ENCODE peak calls at places on chromosome 20, in five cellular contexts. One of them, this sample, is unnamed.

GRCh38 chr20:10505320-10506226 is 70.5 kb downstream of the SLX4IP start:
- DNase-seq in left lung: no peak
- DNase-seq in lung: peak; percentile 44
- DNase-seq in BJ: no peak
- DNase-seq in GM23338: no peak
- DNase-seq in this sample: no peak

GRCh38 chr20:62487125-62487524 is 11.3 kb upstream of the GATA5 start:
- DNase-seq in lung: no peak
- DNase-seq in BJ: no peak
- DNase-seq in left lung: no peak
- DNase-seq in GM23338: no peak
- DNase-seq in this sample: no peak

GRCh38 chr20:62042025-62042820 is 23.5 kb downstream of the TAF4 start:
- DNase-seq in left lung: peak; percentile 31
- DNase-seq in BJ: no peak
- DNase-seq in lung: no peak
- DNase-seq in GM23338: no peak
- DNase-seq in this sample: no peak

GRCh38 chr20:40683221-40683893 is 5.7 kb downstream of the MAFB start:
- DNase-seq in GM23338: peak; percentile 65
- DNase-seq in lung: no peak
- DNase-seq in left lung: peak; percentile 89
- DNase-seq in BJ: no peak
- DNase-seq in this sample: no peak

GRCh38 chr20:34965051-34965450 is 9.4 kb downstream of the MYH7B start:
- DNase-seq in lung: no peak
- DNase-seq in GM23338: no peak
- DNase-seq in left lung: no peak
- DNase-seq in BJ: no peak
- DNase-seq in this sample: no peak

GRCh38 chr20:19867940-19868371 is 109.9 kb downstream of the RIN2 start:
- DNase-seq in GM23338: no peak
- DNase-seq in BJ: peak; percentile 66
- DNase-seq in lung: no peak
- DNase-seq in left lung: peak; percentile 83
- DNase-seq in this sample: peak; percentile 22

GRCh38 chr20:35539756-35540212 is 2.1 kb upstream of the ERGIC3 start:
- DNase-seq in BJ: no peak
- DNase-seq in lung: peak; percentile 83
- DNase-seq in GM23338: peak; percentile 95
- DNase-seq in left lung: no peak
- DNase-seq in this sample: no peak

GRCh38 chr20:19975436-19975799 is 41.7 kb upstream of the NAA20 start:
- DNase-seq in GM23338: no peak
- DNase-seq in BJ: no peak
- DNase-seq in lung: no peak
- DNase-seq in left lung: peak; percentile 74
- DNase-seq in this sample: no peak

GRCh38 chr20:12847862-12848261 is 160.9 kb upstream of the SPTLC3 start:
- DNase-seq in BJ: no peak
- DNase-seq in GM23338: peak; percentile 50
- DNase-seq in lung: no peak
- DNase-seq in left lung: no peak
- DNase-seq in this sample: no peak

GRCh38 chr20:54346269-54346668 is 129.1 kb upstream of the DOK5 start:
- DNase-seq in left lung: no peak
- DNase-seq in BJ: no peak
- DNase-seq in GM23338: no peak
- DNase-seq in lung: no peak
- DNase-seq in this sample: no peak

GRCh38 chr20:21100590-21101452 is 5.3 kb downstream of the LINC00237 start:
- DNase-seq in left lung: peak; percentile 84
- DNase-seq in BJ: no peak
- DNase-seq in GM23338: peak; percentile 91
- DNase-seq in lung: no peak
- DNase-seq in this sample: no peak

GRCh38 chr20:13336308-13337089 is 115.4 kb downstream of the ISM1 start:
- DNase-seq in lung: no peak
- DNase-seq in BJ: no peak
- DNase-seq in left lung: no peak
- DNase-seq in GM23338: no peak
- DNase-seq in this sample: no peak

GRCh38 chr20:46640536-46641311 is 10.5 kb downstream of the SLC13A3 start:
- DNase-seq in left lung: no peak
- DNase-seq in BJ: no peak
- DNase-seq in GM23338: no peak
- DNase-seq in lung: no peak
- DNase-seq in this sample: no peak
- TF ChIP-seq CTCF in left lung: no peak
- TF ChIP-seq CTCF in BJ: no peak
- TF ChIP-seq CTCF in GM23338: no peak
- TF ChIP-seq CTCF in lung: no peak
- TF ChIP-seq CTCF in this sample: no peak

GRCh38 chr20:63741676-63742380 is 2.3 kb downstream of the SLC2A4RG start:
- DNase-seq in lung: no peak
- DNase-seq in BJ: no peak
- DNase-seq in left lung: peak; percentile 78
- DNase-seq in GM23338: no peak
- DNase-seq in this sample: no peak

GRCh38 chr20:63740501-63741353 is 1.2 kb downstream of the SLC2A4RG start:
- DNase-seq in GM23338: peak; percentile 73
- DNase-seq in left lung: peak; percentile 95
- DNase-seq in lung: peak; percentile 94
- DNase-seq in BJ: peak; percentile 52
- DNase-seq in this sample: peak; percentile 61

GRCh38 chr20:63742381-63743024 is 2.9 kb downstream of the SLC2A4RG start:
- DNase-seq in BJ: no peak
- DNase-seq in lung: no peak
- DNase-seq in GM23338: no peak
- DNase-seq in left lung: peak; percentile 70
- DNase-seq in this sample: no peak

GRCh38 chr20:63740070-63740500 is 509 bp downstream of the SLC2A4RG start:
- DNase-seq in lung: no peak
- DNase-seq in BJ: no peak
- DNase-seq in GM23338: peak; percentile 56
- DNase-seq in left lung: peak; percentile 86
- DNase-seq in this sample: no peak

GRCh38 chr20:63741354-63741675 is 1.7 kb downstream of the SLC2A4RG start:
- DNase-seq in left lung: no peak
- DNase-seq in GM23338: no peak
- DNase-seq in BJ: no peak
- DNase-seq in lung: no peak
- DNase-seq in this sample: no peak
- H3K4me3 ChIP-seq in left lung: peak overlapping the region; percentile 60
- H3K4me3 ChIP-seq in GM23338: peak overlapping the region; percentile 71
- H3K4me3 ChIP-seq in BJ: peak overlapping the region; percentile 74
- H3K4me3 ChIP-seq in lung: no peak overlapping the region
- H3K4me3 ChIP-seq in this sample: no peak overlapping the region

DNA sequence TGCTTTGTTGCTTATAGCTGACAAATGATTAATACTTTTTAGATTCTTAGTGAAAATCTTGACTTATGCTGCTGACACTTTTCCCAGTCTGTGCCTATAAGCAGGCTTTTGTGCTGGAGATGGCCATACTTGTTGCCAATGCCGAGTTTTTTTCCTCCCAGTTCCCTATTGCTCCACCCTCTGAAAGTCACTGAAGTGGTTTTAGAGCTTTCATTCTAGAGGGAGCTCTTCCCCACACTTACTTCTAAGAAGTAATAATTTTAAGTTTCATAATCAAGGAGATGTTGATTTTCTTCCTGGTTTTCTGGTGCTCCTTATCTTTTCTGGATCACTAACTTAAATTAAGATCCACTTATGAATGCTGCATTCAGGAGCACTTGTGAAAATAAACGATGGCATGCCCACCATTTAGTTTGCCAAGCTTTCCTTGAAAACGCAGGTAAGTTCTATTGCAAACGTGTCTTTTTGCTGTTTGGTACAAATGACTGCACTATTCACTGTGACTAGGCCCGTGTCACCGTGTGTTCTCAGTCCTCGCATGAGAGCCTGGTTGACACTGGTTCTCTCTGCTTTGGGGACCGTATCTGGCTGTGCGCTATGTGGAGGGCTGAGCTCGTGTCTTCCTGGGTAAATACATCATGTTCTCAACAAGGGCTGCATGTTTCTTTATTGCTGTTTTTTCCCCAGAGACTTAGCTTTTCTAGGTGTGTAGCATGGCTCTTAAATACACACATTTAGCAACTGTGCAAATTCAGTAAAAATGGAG is 50.2 kb downstream of the GFRA4 start:
- DNase-seq in left lung: no peak
- DNase-seq in BJ: no peak
- DNase-seq in GM23338: no peak
- DNase-seq in lung: no peak
- DNase-seq in this sample: no peak
- TF ChIP-seq CTCF in left lung: no peak
- TF ChIP-seq CTCF in BJ: peak; percentile 27
- TF ChIP-seq CTCF in GM23338: peak; percentile 22
- TF ChIP-seq CTCF in lung: no peak
- TF ChIP-seq CTCF in this sample: no peak

GRCh38 chr20:50520222-50520877 is 10.2 kb downstream of the PTPN1 start:
- DNase-seq in left lung: no peak
- DNase-seq in BJ: no peak
- DNase-seq in GM23338: no peak
- DNase-seq in lung: no peak
- DNase-seq in this sample: no peak
- H3K4me3 ChIP-seq in left lung: no peak overlapping the region
- H3K4me3 ChIP-seq in BJ: no peak overlapping the region
- H3K4me3 ChIP-seq in GM23338: no peak overlapping the region
- H3K4me3 ChIP-seq in lung: no peak overlapping the region
- H3K4me3 ChIP-seq in this sample: no peak overlapping the region

DNA sequence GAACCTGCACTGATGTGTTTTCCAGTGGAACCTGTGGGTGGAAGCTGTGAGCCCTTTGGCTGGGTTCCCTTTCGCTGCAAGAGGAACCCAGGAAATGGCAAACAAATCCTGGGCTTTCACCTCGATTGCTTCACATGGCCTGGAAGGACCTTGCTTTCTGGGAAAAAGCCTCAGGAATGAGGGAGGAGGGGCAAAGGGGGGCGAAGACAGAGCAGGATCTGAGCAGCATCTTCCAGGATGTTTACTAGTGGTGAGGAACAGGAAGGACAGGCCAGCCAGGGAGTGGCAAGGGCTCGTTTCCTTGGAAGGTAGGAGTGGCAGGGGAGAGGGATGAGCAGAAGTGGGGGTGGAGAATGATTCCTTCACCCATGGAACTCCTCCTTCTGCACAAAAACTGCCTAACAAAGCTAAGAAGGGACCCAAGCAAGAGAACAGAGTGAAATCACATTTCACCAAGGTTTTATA is 5.9 kb downstream of the SLC2A10 start:
- DNase-seq in lung: no peak
- DNase-seq in GM23338: peak; percentile 79
- DNase-seq in left lung: no peak
- DNase-seq in BJ: peak; percentile 66
- DNase-seq in this sample: no peak
- TF ChIP-seq CTCF in lung: no peak
- TF ChIP-seq CTCF in GM23338: peak; percentile 27
- TF ChIP-seq CTCF in left lung: no peak
- TF ChIP-seq CTCF in BJ: peak; percentile 52
- TF ChIP-seq CTCF in this sample: no peak